ENCODE peak calls at places on chromosome 3, in nine cellular contexts. M is Peyer's patch, L is HCT116, R is stomach, U is ovary, P is A549, X is breast epithelium, H is transverse colon, F is GM12892. D is an unnamed sample.

GRCh38 chr3:18580268-18580667 is 155.1 kb upstream of the SATB1 start:
- DNase-seq in M (no peak), L (no peak), R (no peak), U (no peak), P (no peak), X (no peak), H (peak; percentile 41), F (no peak), D (peak; percentile 8)

GRCh38 chr3:17847156-17847555 is 104.7 kb upstream of the TBC1D5 start:
- DNase-seq in M (no peak), L (no peak), R (no peak), U (no peak), P (no peak), X (no peak), H (no peak), F (no peak), D (no peak)

GRCh38 chr3:44913868-44914468 is 39.6 kb downstream of the TGM4 start:
- DNase-seq in M (peak; percentile 77), L (peak; percentile 40), R (peak; percentile 75), U (peak; percentile 44), P (peak; percentile 43), X (no peak), H (peak; percentile 72), F (peak; percentile 60), D (peak; percentile 69)

GRCh38 chr3:83033123-83033522 is 1271.7 kb upstream of the GBE1 start:
- DNase-seq in M (no peak), L (no peak), R (no peak), U (no peak), P (no peak), X (no peak), H (no peak), F (no peak), D (no peak)

GRCh38 chr3:177831361-177831760 is 634.1 kb upstream of the TBL1XR1 start:
- DNase-seq in M (no peak), L (no peak), R (no peak), U (no peak), P (no peak), X (no peak), H (no peak), F (no peak), D (no peak)

GRCh38 chr3:13707456-13707855 is 158.5 kb downstream of the FBLN2 start:
- DNase-seq in M (peak; percentile 3), L (no peak), R (no peak), U (peak; percentile 3), P (no peak), X (peak; percentile 17), H (no peak), F (no peak), D (no peak)

GRCh38 chr3:153614563-153614962 is 452.5 kb downstream of the RAP2B start:
- DNase-seq in M (no peak), L (peak; percentile 4), R (no peak), U (no peak), P (peak; percentile 37), X (no peak), H (no peak), F (no peak), D (no peak)

GRCh38 chr3:53247619-53248018 is 8.2 kb downstream of the TKT start:
- DNase-seq in M (no peak), L (no peak), R (no peak), U (no peak), P (no peak), X (no peak), H (no peak), F (no peak), D (no peak)

GRCh38 chr3:170357920-170358854 is 672 bp downstream of the SKIL start:
- DNase-seq in M (peak; percentile 89), L (no peak), R (peak; percentile 80), U (peak; percentile 89), P (peak; percentile 91), X (peak; percentile 77), H (peak; percentile 88), F (peak; percentile 35), D (peak; percentile 83)

GRCh38 chr3:170355738-170356595 is 1.5 kb upstream of the SKIL start:
- DNase-seq in M (peak; percentile 51), L (no peak), R (peak; percentile 35), U (peak; percentile 54), P (peak; percentile 66), X (no peak), H (peak; percentile 56), F (no peak), D (peak; percentile 75)

GRCh38 chr3:170359178-170359704 is 1.7 kb downstream of the SKIL start:
- DNase-seq in M (no peak), L (no peak), R (no peak), U (peak; percentile 29), P (no peak), X (no peak), H (no peak), F (no peak), D (no peak)

GRCh38 chr3:170356596-170357175 is 829 bp upstream of the SKIL start:
- DNase-seq in M (peak; percentile 90), L (no peak), R (peak; percentile 87), U (peak; percentile 90), P (peak; percentile 84), X (peak; percentile 69), H (peak; percentile 89), F (peak; percentile 38), D (peak; percentile 91)

GRCh38 chr3:170357176-170357919 is at the start of gene SKIL:
- DNase-seq in M (peak; percentile 98), L (peak; percentile 81), R (peak; percentile 99), U (peak; percentile 96), P (peak; percentile 97), X (peak; percentile 95), H (peak; percentile 98), F (peak; percentile 65), D (peak; percentile 96)
- TF ChIP-seq POLR2A in M (peak; percentile 93), L (no peak), R (no peak), U (peak; percentile 90), P (peak; percentile 74), X (no peak), H (peak; percentile 72), F (peak; percentile 50), D (peak; percentile 62)

DNA sequence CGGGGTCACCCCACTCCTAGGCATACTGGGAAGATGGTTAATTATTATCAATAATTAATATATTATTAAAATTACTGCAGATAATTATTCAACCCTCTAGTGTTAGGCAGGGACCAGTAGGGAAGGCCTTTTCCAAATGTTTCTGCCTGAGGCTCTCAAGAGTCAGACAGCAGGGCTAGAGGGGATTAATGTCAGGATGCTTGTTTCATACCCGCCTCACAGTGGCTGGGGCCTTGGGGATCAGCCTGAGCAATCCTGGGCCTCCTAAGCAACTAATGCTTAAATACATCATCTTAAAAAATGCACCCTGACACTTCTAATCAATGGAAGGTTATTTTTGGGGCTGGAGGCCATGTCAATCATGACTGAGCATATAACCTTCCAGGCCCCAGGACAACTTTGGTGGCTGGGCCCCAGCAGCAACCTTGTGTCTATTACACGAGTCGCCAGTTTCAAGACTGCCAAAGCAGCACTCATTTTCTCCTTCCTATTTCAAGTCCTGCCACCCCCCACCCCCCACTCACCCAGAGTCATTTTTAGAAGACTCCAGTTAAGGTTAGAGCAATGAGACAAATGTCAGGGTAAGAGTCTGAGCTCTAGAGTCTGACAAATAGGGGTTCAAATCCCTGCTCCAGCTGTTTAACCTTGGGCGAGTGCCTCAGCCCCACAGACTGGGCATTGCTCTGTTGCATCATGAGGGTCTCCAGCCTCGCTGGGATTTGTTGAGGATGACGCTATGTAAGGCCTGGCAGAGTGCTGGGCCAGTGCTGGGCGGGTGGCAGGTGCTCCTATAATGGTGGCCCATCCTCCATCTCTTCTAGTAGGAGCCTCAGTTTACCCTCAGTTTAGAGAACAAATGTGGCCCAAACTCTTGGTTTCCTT is 6.1 kb downstream of the AMOTL2 start:
- DNase-seq in M (no peak), L (no peak), R (no peak), U (no peak), P (no peak), X (peak; percentile 12), H (no peak), F (no peak), D (no peak)
- TF ChIP-seq POLR2A in M (no peak), L (no peak), R (no peak), U (no peak), P (no peak), X (no peak), H (no peak), F (no peak), D (no peak)

GRCh38 chr3:194134757-194135515 is 1.0 kb upstream of the HES1 start:
- DNase-seq in M (peak; percentile 97), L (peak; percentile 88), R (peak; percentile 93), U (peak; percentile 97), P (peak; percentile 97), X (peak; percentile 93), H (peak; percentile 93), F (peak; percentile 71), D (peak; percentile 90)
- TF ChIP-seq POLR2A in M (peak; percentile 51), L (no peak), R (peak; percentile 33), U (peak; percentile 28), P (no peak), X (peak; percentile 38), H (peak; percentile 64), F (no peak), D (no peak)

GRCh38 chr3:37241880-37242279 is 67.5 kb upstream of the LRRFIP2 start:
- DNase-seq in M (no peak), L (no peak), R (no peak), U (no peak), P (no peak), X (no peak), H (no peak), F (no peak), D (peak; percentile 79)

GRCh38 chr3:37245003-37245402 is 70.6 kb upstream of the LRRFIP2 start:
- DNase-seq in M (no peak), L (no peak), R (no peak), U (no peak), P (no peak), X (no peak), H (no peak), F (no peak), D (no peak)

GRCh38 chr3:37240170-37240945 is 66.0 kb upstream of the LRRFIP2 start:
- DNase-seq in M (no peak), L (no peak), R (no peak), U (no peak), P (no peak), X (no peak), H (no peak), F (no peak), D (no peak)

GRCh38 chr3:37247398-37248114 is 73.2 kb upstream of the LRRFIP2 start:
- DNase-seq in M (no peak), L (no peak), R (no peak), U (no peak), P (no peak), X (no peak), H (no peak), F (no peak), D (peak; percentile 50)

DNA sequence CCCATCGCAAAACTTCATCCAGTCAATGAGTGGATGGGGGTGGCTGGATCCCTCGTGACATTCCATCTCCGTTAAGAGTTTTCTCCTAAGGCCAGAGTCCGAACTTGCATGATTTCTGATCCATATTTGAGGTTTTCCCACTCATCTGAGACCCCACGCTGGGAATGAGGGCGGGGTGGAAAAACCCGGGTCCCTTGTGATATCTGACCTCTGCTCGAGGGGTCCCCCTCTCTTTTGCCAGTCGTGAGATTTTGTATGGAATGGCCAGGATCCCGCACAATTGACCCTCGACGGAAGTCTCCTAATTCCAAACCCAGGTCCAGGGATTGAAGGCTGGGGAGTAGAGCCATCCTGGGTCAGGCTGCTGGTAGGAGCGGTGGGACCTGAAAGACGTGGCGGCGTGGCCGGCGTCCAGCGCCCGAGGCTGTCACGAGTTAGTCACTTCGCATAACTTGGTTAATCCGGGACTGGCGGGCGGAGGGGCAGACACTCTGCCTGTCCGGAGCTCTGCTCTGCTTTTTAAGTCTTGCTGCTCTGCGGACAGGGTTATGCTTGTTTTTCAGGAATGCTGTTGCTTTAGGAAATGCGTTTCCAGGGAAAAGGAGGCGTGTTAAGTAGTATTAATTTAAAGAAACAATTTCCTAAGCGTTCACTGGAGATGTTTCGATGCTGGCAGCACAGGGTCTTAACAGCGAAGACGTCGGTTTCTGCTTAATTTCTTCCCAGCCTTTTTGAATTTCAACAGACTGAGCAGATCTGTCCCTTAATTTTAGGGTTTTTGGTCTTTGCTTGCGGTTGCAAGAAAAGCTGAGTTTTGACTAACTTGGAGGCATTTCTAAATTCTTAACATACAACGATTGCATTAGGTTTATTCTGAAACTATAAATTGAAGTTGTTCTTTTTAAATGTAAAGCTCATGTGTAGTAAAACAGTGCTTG is 69.7 kb upstream of the LRRFIP2 start:
- DNase-seq in M (peak; percentile 81), L (peak; percentile 44), R (peak; percentile 91), U (peak; percentile 61), P (peak; percentile 56), X (peak; percentile 94), H (peak; percentile 81), F (peak; percentile 26), D (peak; percentile 84)
- TF ChIP-seq POLR2A in M (no peak), L (no peak), R (no peak), U (no peak), P (no peak), X (peak; percentile 34), H (no peak), F (no peak), D (no peak)

D was measured in erythroblast.